ENCODE peak calls at places on chromosomes 4 and X, in seven cellular contexts. One of them, this sample, is unnamed.

GRCh38 chrX:151458824-151459223 is 61.8 kb downstream of the VMA21 start:
- DNase-seq in fibroblast of lung: no peak
- DNase-seq in GM23338: no peak
- DNase-seq in SK-N-SH: no peak
- DNase-seq in neural progenitor cell: no peak
- DNase-seq in HepG2: peak; percentile 2
- DNase-seq in HCT116: no peak
- DNase-seq in this sample: no peak

GRCh38 chr4:151489462-151490203 is 80.7 kb downstream of the FHIP1A start:
- DNase-seq in fibroblast of lung: no peak
- DNase-seq in GM23338: peak; percentile 83
- DNase-seq in SK-N-SH: no peak
- DNase-seq in neural progenitor cell: peak; percentile 36
- DNase-seq in HepG2: peak; percentile 12
- DNase-seq in HCT116: no peak
- DNase-seq in this sample: no peak

GRCh38 chr4:55255171-55255570 is 90.9 kb upstream of the SRD5A3 start:
- DNase-seq in fibroblast of lung: no peak
- DNase-seq in GM23338: no peak
- DNase-seq in SK-N-SH: no peak
- DNase-seq in neural progenitor cell: no peak
- DNase-seq in HepG2: no peak
- DNase-seq in HCT116: no peak
- DNase-seq in this sample: no peak

GRCh38 chr4:39812500-39812899 is 114.6 kb downstream of the UBE2K start:
- DNase-seq in fibroblast of lung: no peak
- DNase-seq in GM23338: no peak
- DNase-seq in SK-N-SH: no peak
- DNase-seq in neural progenitor cell: no peak
- DNase-seq in HepG2: no peak
- DNase-seq in HCT116: no peak
- DNase-seq in this sample: no peak

GRCh38 chrX:116480059-116480458 is 17.3 kb upstream of the CT83 start:
- DNase-seq in fibroblast of lung: no peak
- DNase-seq in GM23338: no peak
- DNase-seq in SK-N-SH: no peak
- DNase-seq in neural progenitor cell: no peak
- DNase-seq in HepG2: no peak
- DNase-seq in HCT116: no peak
- DNase-seq in this sample: no peak

GRCh38 chrX:13131511-13132137 is 87.2 kb upstream of the FAM9C start:
- DNase-seq in fibroblast of lung: no peak
- DNase-seq in GM23338: peak; percentile 7
- DNase-seq in SK-N-SH: no peak
- DNase-seq in neural progenitor cell: no peak
- DNase-seq in HepG2: peak; percentile 4
- DNase-seq in HCT116: no peak
- DNase-seq in this sample: no peak

GRCh38 chr4:3472411-3473141 is 9.5 kb downstream of the DOK7 start:
- DNase-seq in fibroblast of lung: no peak
- DNase-seq in GM23338: no peak
- DNase-seq in SK-N-SH: no peak
- DNase-seq in neural progenitor cell: peak; percentile 3
- DNase-seq in HepG2: no peak
- DNase-seq in HCT116: no peak
- DNase-seq in this sample: no peak

GRCh38 chrX:119075271-119075670 is 2.5 kb downstream of the CT47C1 start:
- DNase-seq in fibroblast of lung: no peak
- DNase-seq in GM23338: no peak
- DNase-seq in SK-N-SH: no peak
- DNase-seq in neural progenitor cell: no peak
- DNase-seq in HepG2: no peak
- DNase-seq in HCT116: no peak
- DNase-seq in this sample: no peak

GRCh38 chrX:154436597-154437397 is at the start of gene GDI1:
- DNase-seq in fibroblast of lung: peak; percentile 31
- DNase-seq in GM23338: peak; percentile 70
- DNase-seq in SK-N-SH: peak; percentile 91
- DNase-seq in neural progenitor cell: peak; percentile 80
- DNase-seq in HepG2: no peak
- DNase-seq in HCT116: no peak
- DNase-seq in this sample: peak; percentile 67

GRCh38 chr4:72319596-72319995 is 249.4 kb downstream of the ADAMTS3 start:
- DNase-seq in fibroblast of lung: no peak
- DNase-seq in GM23338: no peak
- DNase-seq in SK-N-SH: no peak
- DNase-seq in neural progenitor cell: no peak
- DNase-seq in HepG2: no peak
- DNase-seq in HCT116: no peak
- DNase-seq in this sample: no peak

GRCh38 chrX:143854006-143854405 is 29.9 kb upstream of the UBE2NL start:
- DNase-seq in fibroblast of lung: peak; percentile 47
- DNase-seq in GM23338: no peak
- DNase-seq in SK-N-SH: no peak
- DNase-seq in neural progenitor cell: no peak
- DNase-seq in HepG2: no peak
- DNase-seq in HCT116: no peak
- DNase-seq in this sample: no peak

GRCh38 chrX:11664211-11664888 is 1.4 kb downstream of the ARHGAP6 start:
- DNase-seq in fibroblast of lung: no peak
- DNase-seq in GM23338: peak; percentile 16
- DNase-seq in SK-N-SH: peak; percentile 25
- DNase-seq in neural progenitor cell: peak; percentile 31
- DNase-seq in HepG2: no peak
- DNase-seq in HCT116: no peak
- DNase-seq in this sample: no peak

GRCh38 chr4:184805462-184806245 is 20.1 kb downstream of the ACSL1 start:
- DNase-seq in fibroblast of lung: peak; percentile 39
- DNase-seq in GM23338: no peak
- DNase-seq in SK-N-SH: peak; percentile 71
- DNase-seq in neural progenitor cell: no peak
- DNase-seq in HepG2: no peak
- DNase-seq in HCT116: no peak
- DNase-seq in this sample: no peak

GRCh38 chrX:53476371-53476770 is 42.2 kb upstream of the HSD17B10 start:
- DNase-seq in fibroblast of lung: no peak
- DNase-seq in GM23338: no peak
- DNase-seq in SK-N-SH: no peak
- DNase-seq in neural progenitor cell: no peak
- DNase-seq in HepG2: no peak
- DNase-seq in HCT116: no peak
- DNase-seq in this sample: no peak

GRCh38 chrX:16125520-16126149 is 2.3 kb downstream of the GRPR start:
- DNase-seq in fibroblast of lung: no peak
- DNase-seq in GM23338: no peak
- DNase-seq in SK-N-SH: no peak
- DNase-seq in neural progenitor cell: no peak
- DNase-seq in HepG2: no peak
- DNase-seq in HCT116: no peak
- DNase-seq in this sample: no peak

GRCh38 chr4:99471349-99471748 is 36.2 kb upstream of the ADH7 start:
- DNase-seq in fibroblast of lung: no peak
- DNase-seq in GM23338: peak; percentile 10
- DNase-seq in SK-N-SH: no peak
- DNase-seq in neural progenitor cell: no peak
- DNase-seq in HepG2: no peak
- DNase-seq in HCT116: no peak
- DNase-seq in this sample: no peak

GRCh38 chrX:148310402-148311200 is 189.8 kb upstream of the AFF2 start:
- DNase-seq in fibroblast of lung: no peak
- DNase-seq in GM23338: no peak
- DNase-seq in SK-N-SH: no peak
- DNase-seq in neural progenitor cell: no peak
- DNase-seq in HepG2: no peak
- DNase-seq in HCT116: no peak
- DNase-seq in this sample: peak; percentile 85

GRCh38 chr4:24775209-24775608 is 20.2 kb upstream of the SOD3 start:
- DNase-seq in fibroblast of lung: peak; percentile 67
- DNase-seq in GM23338: no peak
- DNase-seq in SK-N-SH: no peak
- DNase-seq in neural progenitor cell: no peak
- DNase-seq in HepG2: no peak
- DNase-seq in HCT116: no peak
- DNase-seq in this sample: no peak

GRCh38 chr4:148515248-148515647 is 73.0 kb upstream of the NR3C2 start:
- DNase-seq in fibroblast of lung: peak; percentile 41
- DNase-seq in GM23338: no peak
- DNase-seq in SK-N-SH: no peak
- DNase-seq in neural progenitor cell: no peak
- DNase-seq in HepG2: no peak
- DNase-seq in HCT116: peak; percentile 21
- DNase-seq in this sample: no peak

GRCh38 chr4:151727365-151727764 is 33.4 kb downstream of the GATB start:
- DNase-seq in fibroblast of lung: no peak
- DNase-seq in GM23338: no peak
- DNase-seq in SK-N-SH: no peak
- DNase-seq in neural progenitor cell: no peak
- DNase-seq in HepG2: no peak
- DNase-seq in HCT116: no peak
- DNase-seq in this sample: no peak

GRCh38 chr4:86014599-86014998 is 345.3 kb downstream of the MAPK10 start:
- DNase-seq in fibroblast of lung: no peak
- DNase-seq in GM23338: peak; percentile 48
- DNase-seq in SK-N-SH: no peak
- DNase-seq in neural progenitor cell: no peak
- DNase-seq in HepG2: no peak
- DNase-seq in HCT116: no peak
- DNase-seq in this sample: peak; percentile 24

GRCh38 chrX:46582964-46583363 is 9.4 kb downstream of the CHST7 start:
- DNase-seq in fibroblast of lung: peak; percentile 88
- DNase-seq in GM23338: no peak
- DNase-seq in SK-N-SH: no peak
- DNase-seq in neural progenitor cell: no peak
- DNase-seq in HepG2: no peak
- DNase-seq in HCT116: no peak
- DNase-seq in this sample: no peak

GRCh38 chr4:68074397-68074796 is 55.3 kb downstream of the TMPRSS11F start:
- DNase-seq in fibroblast of lung: no peak
- DNase-seq in GM23338: no peak
- DNase-seq in SK-N-SH: no peak
- DNase-seq in neural progenitor cell: no peak
- DNase-seq in HepG2: no peak
- DNase-seq in HCT116: no peak
- DNase-seq in this sample: no peak

GRCh38 chr4:6747690-6748068 is 31.7 kb downstream of the BLOC1S4 start:
- DNase-seq in fibroblast of lung: no peak
- DNase-seq in GM23338: no peak
- DNase-seq in SK-N-SH: no peak
- DNase-seq in neural progenitor cell: no peak
- DNase-seq in HepG2: no peak
- DNase-seq in HCT116: no peak
- DNase-seq in this sample: no peak

GRCh38 chr4:38387348-38387747 is 276.7 kb upstream of the KLF3 start:
- DNase-seq in fibroblast of lung: peak; percentile 48
- DNase-seq in GM23338: no peak
- DNase-seq in SK-N-SH: peak; percentile 23
- DNase-seq in neural progenitor cell: no peak
- DNase-seq in HepG2: peak; percentile 50
- DNase-seq in HCT116: no peak
- DNase-seq in this sample: no peak

GRCh38 chrX:77597090-77597489 is 149.9 kb downstream of the FGF16 start:
- DNase-seq in fibroblast of lung: peak; percentile 52
- DNase-seq in GM23338: peak; percentile 2
- DNase-seq in SK-N-SH: peak; percentile 4
- DNase-seq in neural progenitor cell: no peak
- DNase-seq in HepG2: no peak
- DNase-seq in HCT116: no peak
- DNase-seq in this sample: no peak

GRCh38 chr4:169179609-169180526 is 90.9 kb downstream of the SH3RF1 start:
- DNase-seq in fibroblast of lung: peak; percentile 53
- DNase-seq in GM23338: no peak
- DNase-seq in SK-N-SH: no peak
- DNase-seq in neural progenitor cell: no peak
- DNase-seq in HepG2: no peak
- DNase-seq in HCT116: no peak
- DNase-seq in this sample: no peak

GRCh38 chr4:169174247-169174646 is 96.5 kb downstream of the SH3RF1 start:
- DNase-seq in fibroblast of lung: no peak
- DNase-seq in GM23338: no peak
- DNase-seq in SK-N-SH: no peak
- DNase-seq in neural progenitor cell: no peak
- DNase-seq in HepG2: no peak
- DNase-seq in HCT116: peak; percentile 15
- DNase-seq in this sample: no peak

GRCh38 chr4:169175035-169175434 is 95.7 kb downstream of the SH3RF1 start:
- DNase-seq in fibroblast of lung: no peak
- DNase-seq in GM23338: no peak
- DNase-seq in SK-N-SH: no peak
- DNase-seq in neural progenitor cell: no peak
- DNase-seq in HepG2: no peak
- DNase-seq in HCT116: no peak
- DNase-seq in this sample: no peak
- H3K4me2 ChIP-seq in fibroblast of lung: no peak overlapping the region
- H3K4me2 ChIP-seq in GM23338: no peak overlapping the region
- H3K4me2 ChIP-seq in SK-N-SH: no peak overlapping the region
- H3K4me2 ChIP-seq in neural progenitor cell: no peak overlapping the region
- H3K4me2 ChIP-seq in HepG2: no peak overlapping the region
- H3K4me2 ChIP-seq in HCT116: peak overlapping the region; percentile 16
- H3K4me2 ChIP-seq in this sample: no peak overlapping the region

DNA sequence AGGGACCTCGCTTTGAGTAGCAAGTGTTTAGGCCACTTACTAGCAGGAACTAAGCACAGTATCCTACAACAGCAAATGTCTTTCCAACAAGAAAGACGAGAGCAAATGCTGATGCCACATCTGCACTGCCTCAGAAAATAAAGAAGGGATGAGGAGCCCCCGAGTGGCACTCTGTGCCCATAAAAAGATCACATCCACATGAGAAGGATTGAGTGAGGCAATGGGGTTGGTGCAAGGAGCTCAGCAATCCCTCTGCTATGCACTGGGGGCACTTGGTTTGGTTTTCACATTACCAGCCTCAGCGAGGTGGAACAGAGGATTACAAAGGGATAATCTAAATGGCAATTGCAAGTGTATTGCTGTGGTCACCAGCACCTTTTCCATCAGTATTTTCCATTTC is 252.8 kb upstream of the SLC7A11 start:
- DNase-seq in fibroblast of lung: no peak
- DNase-seq in GM23338: peak; percentile 80
- DNase-seq in SK-N-SH: no peak
- DNase-seq in neural progenitor cell: peak; percentile 46
- DNase-seq in HepG2: peak; percentile 12
- DNase-seq in HCT116: peak; percentile 13
- DNase-seq in this sample: no peak
- H2AFZ ChIP-seq in fibroblast of lung: no peak overlapping the region
- H2AFZ ChIP-seq in GM23338: no peak overlapping the region
- H2AFZ ChIP-seq in SK-N-SH: no peak overlapping the region
- H2AFZ ChIP-seq in neural progenitor cell: peak overlapping the region; percentile 66
- H2AFZ ChIP-seq in HepG2: no peak overlapping the region
- H2AFZ ChIP-seq in HCT116: no peak overlapping the region
- H2AFZ ChIP-seq in this sample: no peak overlapping the region

GRCh38 chr4:48191758-48192157 is 57.7 kb upstream of the TXK start:
- DNase-seq in fibroblast of lung: no peak
- DNase-seq in GM23338: no peak
- DNase-seq in SK-N-SH: no peak
- DNase-seq in neural progenitor cell: no peak
- DNase-seq in HepG2: no peak
- DNase-seq in HCT116: no peak
- DNase-seq in this sample: no peak
- H3K4me2 ChIP-seq in fibroblast of lung: no peak overlapping the region
- H3K4me2 ChIP-seq in GM23338: no peak overlapping the region
- H3K4me2 ChIP-seq in SK-N-SH: no peak overlapping the region
- H3K4me2 ChIP-seq in neural progenitor cell: no peak overlapping the region
- H3K4me2 ChIP-seq in HepG2: no peak overlapping the region
- H3K4me2 ChIP-seq in HCT116: no peak overlapping the region
- H3K4me2 ChIP-seq in this sample: no peak overlapping the region

GRCh38 chrX:71067727-71068051 is 445 bp downstream of the SNX12 start:
- DNase-seq in fibroblast of lung: no peak
- DNase-seq in GM23338: no peak
- DNase-seq in SK-N-SH: no peak
- DNase-seq in neural progenitor cell: no peak
- DNase-seq in HepG2: no peak
- DNase-seq in HCT116: no peak
- DNase-seq in this sample: no peak
- H2AFZ ChIP-seq in fibroblast of lung: peak overlapping the region; percentile 65
- H2AFZ ChIP-seq in GM23338: no peak overlapping the region
- H2AFZ ChIP-seq in SK-N-SH: peak overlapping the region; percentile 70
- H2AFZ ChIP-seq in neural progenitor cell: peak overlapping the region; percentile 63
- H2AFZ ChIP-seq in HepG2: peak overlapping the region; percentile 36
- H2AFZ ChIP-seq in HCT116: no peak overlapping the region
- H2AFZ ChIP-seq in this sample: peak overlapping the region; percentile 87